ENCODE peak calls at places on chromosomes 2 and 18, in nine cellular contexts. U is transverse colon, O is stomach, I is upper lobe of left lung, C is K562, Z is H1, A is HepG2, G is SK-N-SH, Q is suprapubic skin. D is an unnamed sample. For H3K4me1, the result is how much of the 10 kb centered on the place peaks cover.

GRCh38 chr18:69528439-69528838 is 127.8 kb downstream of the DOK6 start:
- DNase-seq in G (no peak), A (no peak), O (no peak), I (no peak), C (no peak), Z (no peak), U (no peak), Q (no peak), D (no peak)

GRCh38 chr2:58866527-58866926 is 625.4 kb upstream of the FANCL start:
- DNase-seq in A (no peak), O (no peak), Z (no peak), C (no peak), Q (no peak), U (no peak), I (no peak), G (no peak), D (no peak)

GRCh38 chr2:37232131-37232933 is 874 bp downstream of the NDUFAF7 start:
- DNase-seq in C (peak), A (peak), O (no peak), I (no peak), Z (no peak), U (peak), Q (no peak), G (peak), D (peak)

GRCh38 chr18:49563130-49563540 is 1.3 kb downstream of the LIPG start:
- DNase-seq in Q (no peak), C (no peak), G (no peak), A (no peak), U (no peak), O (no peak), I (no peak), Z (no peak), D (no peak)

GRCh38 chr2:172101707-172102158 is 967 bp downstream of the DLX2 start:
- DNase-seq in I (no peak), O (no peak), C (no peak), U (no peak), Z (no peak), Q (no peak), A (no peak), G (peak), D (peak)

GRCh38 chr2:111662039-111662740 is 221.8 kb downstream of the ANAPC1 start:
- DNase-seq in Q (no peak), I (no peak), Z (peak), O (no peak), G (no peak), A (no peak), U (no peak), C (no peak), D (no peak)

GRCh38 chr18:12046046-12046750 is 47.4 kb upstream of the ANKRD62 start:
- DNase-seq in Z (no peak), G (no peak), U (no peak), Q (no peak), A (peak), C (no peak), I (peak), O (no peak), D (no peak)

GRCh38 chr18:45962461-45962860 is 4.7 kb downstream of the EPG5 start:
- DNase-seq in U (no peak), Z (no peak), G (no peak), Q (no peak), A (peak), C (peak), I (no peak), O (no peak), D (no peak)

GRCh38 chr2:74031203-74031602 is 46.5 kb downstream of the TET3 start:
- DNase-seq in U (no peak), Q (no peak), G (no peak), C (no peak), A (no peak), I (no peak), O (no peak), Z (no peak), D (no peak)

GRCh38 chr18:46642561-46642960 is 14.5 kb downstream of the LOXHD1 start:
- DNase-seq in O (no peak), I (peak), G (no peak), Z (no peak), Q (no peak), A (no peak), U (no peak), C (no peak), D (peak)

GRCh38 chr2:149658553-149658952 is 71.0 kb upstream of the MMADHC start:
- DNase-seq in U (no peak), C (no peak), O (no peak), Z (no peak), I (no peak), Q (no peak), G (no peak), A (no peak), D (no peak)

GRCh38 chr18:61580061-61580460 is 246.8 kb downstream of the CDH20 start:
- DNase-seq in G (no peak), A (no peak), C (no peak), I (no peak), Q (no peak), U (no peak), O (no peak), Z (no peak), D (no peak)

GRCh38 chr18:13635046-13635445 is 91.3 kb downstream of the FAM210A start:
- DNase-seq in A (no peak), I (no peak), Z (no peak), U (no peak), Q (peak), C (no peak), O (no peak), G (no peak), D (no peak)

GRCh38 chr2:237774811-237775553 is 23.6 kb upstream of the RBM44 start:
- DNase-seq in Q (no peak), O (peak), G (peak), A (peak), I (peak), U (peak), C (peak), Z (peak), D (no peak)

GRCh38 chr18:6877288-6877687 is 147.8 kb downstream of the ARHGAP28 start:
- DNase-seq in U (no peak), Q (no peak), G (no peak), Z (no peak), A (no peak), O (no peak), C (no peak), I (peak), D (no peak)

GRCh38 chr2:190486037-190486623 is 48.4 kb downstream of the NEMP2 start:
- DNase-seq in O (no peak), Q (no peak), U (no peak), A (no peak), G (no peak), Z (no peak), C (no peak), I (no peak), D (no peak)

GRCh38 chr2:216849987-216850386 is 9.9 kb downstream of the TNP1 start:
- DNase-seq in Z (no peak), A (no peak), Q (no peak), O (peak), U (peak), I (no peak), G (no peak), C (peak), D (peak)

GRCh38 chr2:162085090-162085891 is 11.3 kb upstream of the DPP4 start:
- DNase-seq in C (no peak), Q (no peak), A (peak), O (no peak), Z (no peak), U (no peak), G (no peak), I (no peak), D (no peak)

GRCh38 chr2:142012797-142013196 is 118.0 kb downstream of the LRP1B start:
- DNase-seq in A (no peak), G (no peak), Q (no peak), O (no peak), I (no peak), C (no peak), Z (no peak), U (no peak), D (no peak)

GRCh38 chr18:13629841-13630747 is 96.3 kb downstream of the FAM210A start:
- DNase-seq in O (no peak), C (peak), G (peak), U (peak), Q (peak), A (peak), I (no peak), Z (no peak), D (peak)

GRCh38 chr2:65033178-65033577 is 23.0 kb upstream of the CEP68 start:
- DNase-seq in O (no peak), Q (no peak), C (peak), I (no peak), G (peak), A (peak), Z (no peak), U (no peak), D (no peak)

GRCh38 chr2:9206991-9207640 is 504 bp downstream of the ASAP2 start:
- DNase-seq in U (peak), Z (peak), O (no peak), G (peak), I (peak), C (peak), A (no peak), Q (no peak), D (no peak)

GRCh38 chr2:205673312-205673711 is 9.0 kb upstream of the NRP2 start:
- DNase-seq in A (no peak), Z (no peak), G (no peak), Q (no peak), I (no peak), U (no peak), O (no peak), C (no peak), D (no peak)

GRCh38 chr2:9753276-9753600 is 90.0 kb upstream of the TAF1B start:
- DNase-seq in I (no peak), A (no peak), U (peak), Q (no peak), O (peak), Z (no peak), C (peak), G (no peak), D (no peak)

GRCh38 chr2:137975280-137976271 is 11.3 kb downstream of the HNMT start:
- DNase-seq in Q (no peak), O (no peak), G (no peak), U (no peak), Z (no peak), C (no peak), A (peak), I (no peak), D (no peak)

GRCh38 chr2:38991899-38992298 is 102.2 kb downstream of the ARHGEF33 start:
- DNase-seq in O (no peak), A (no peak), G (no peak), C (no peak), I (no peak), Z (no peak), U (no peak), Q (no peak), D (no peak)

GRCh38 chr2:234164499-234165409 is 114.3 kb downstream of the SPP2 start:
- DNase-seq in I (peak), G (no peak), C (no peak), Z (no peak), O (no peak), Q (no peak), U (no peak), A (no peak), D (no peak)

GRCh38 chr18:9612989-9613388 is 1.4 kb downstream of the PPP4R1 start:
- DNase-seq in O (no peak), I (no peak), Z (no peak), A (no peak), G (no peak), C (peak), Q (no peak), U (no peak), D (no peak)

GRCh38 chr2:100891911-100892642 is 72.1 kb downstream of the NPAS2 start:
- DNase-seq in A (peak), C (peak), I (no peak), O (no peak), Z (no peak), Q (no peak), G (no peak), U (no peak), D (no peak)

GRCh38 chr18:60411715-60412114 is 39.1 kb upstream of the MC4R start:
- DNase-seq in A (no peak), G (no peak), U (no peak), O (no peak), C (no peak), Q (no peak), Z (no peak), I (no peak), D (no peak)

DNA sequence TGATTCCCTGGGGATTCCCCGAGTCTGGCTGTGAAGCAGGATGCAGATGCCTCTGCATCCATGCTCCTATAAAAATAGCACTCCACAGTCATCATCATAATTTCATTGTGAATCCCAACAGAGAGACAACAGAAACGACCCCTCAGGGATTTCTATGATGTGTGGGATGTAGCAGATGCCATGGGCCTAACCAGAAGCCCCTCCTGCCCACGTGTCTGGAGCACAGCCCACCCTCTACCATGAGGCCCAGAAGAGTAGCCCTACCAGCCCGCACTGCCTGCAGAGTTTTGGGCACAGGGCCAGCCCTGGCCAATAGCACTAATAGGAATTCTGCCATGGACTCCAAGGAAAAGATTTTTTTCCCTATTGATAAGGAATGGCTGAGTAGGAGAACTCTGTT is 66.6 kb downstream of the GYPC start:
- DNase-seq in U (no peak), Q (peak), I (no peak), C (no peak), A (no peak), G (peak), O (no peak), Z (no peak), D (no peak)
- TF ChIP-seq EP300 in U (no peak), Q (no peak), I (no peak), C (no peak), A (no peak), G (no peak), O (no peak), Z (no peak), D (no peak)

GRCh38 chr2:160389875-160390274 is 103.7 kb downstream of the RBMS1 start:
- DNase-seq in O (no peak), Z (no peak), A (no peak), U (no peak), Q (no peak), G (no peak), C (no peak), I (no peak), D (no peak)
- H3K4me1 ChIP-seq in O (under half), Z (under half), A (under half), U (under half), Q (half or more), G (under half), C (under half), I (half or more), D (under half)

DNA sequence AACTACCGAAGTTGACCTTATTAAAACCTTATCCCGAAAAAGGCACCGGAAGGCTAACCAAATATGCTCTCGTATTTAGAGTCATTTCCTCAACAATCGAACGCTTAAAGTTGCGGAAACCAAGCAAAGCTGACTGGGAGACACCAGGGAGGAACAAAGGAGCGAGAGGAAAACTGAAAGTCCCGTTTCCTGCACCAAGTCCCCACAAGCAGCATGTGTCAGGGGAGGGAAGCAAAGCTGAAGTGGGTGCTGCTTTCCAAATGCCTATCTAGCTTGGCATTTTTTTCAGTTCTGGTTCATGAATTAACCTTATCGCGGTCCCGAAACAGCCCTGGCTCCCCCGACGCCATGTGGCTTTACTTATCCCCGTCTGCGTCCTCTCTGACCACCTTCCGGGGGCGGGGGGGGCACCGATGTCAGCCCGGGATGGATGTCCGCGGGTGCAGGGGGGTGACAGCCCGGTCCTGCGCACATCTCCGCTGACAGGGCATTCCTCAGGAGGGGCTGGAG is 44.1 kb downstream of the ZNF516 start:
- DNase-seq in Q (peak), A (no peak), G (peak), U (peak), I (peak), O (no peak), Z (peak), C (no peak), D (peak)
- TF ChIP-seq POLR2AphosphoS5 in Q (no peak), A (no peak), G (peak), U (no peak), I (no peak), O (peak), Z (no peak), C (no peak), D (peak)

GRCh38 chr2:135732561-135732960 is 9.1 kb upstream of the UBXN4 start:
- DNase-seq in C (no peak), Q (no peak), O (no peak), Z (no peak), G (no peak), A (no peak), I (no peak), U (no peak), D (no peak)

GRCh38 chr2:135733045-135733444 is 8.6 kb upstream of the UBXN4 start:
- DNase-seq in U (no peak), A (no peak), O (no peak), Z (no peak), Q (no peak), I (no peak), C (no peak), G (no peak), D (no peak)

GRCh38 chr2:135741043-135741394 is 636 bp upstream of the UBXN4 start:
- DNase-seq in A (no peak), Q (no peak), O (no peak), C (no peak), Z (no peak), U (no peak), G (no peak), I (no peak), D (no peak)

GRCh38 chr2:135741395-135742306 is at the start of gene UBXN4:
- DNase-seq in U (peak), C (peak), Q (peak), O (peak), A (peak), G (peak), Z (peak), I (peak), D (peak)

GRCh38 chr2:135736546-135736945 is 5.1 kb upstream of the UBXN4 start:
- DNase-seq in G (no peak), Z (no peak), O (no peak), A (no peak), U (no peak), C (no peak), Q (no peak), I (no peak), D (no peak)
- TF ChIP-seq EP300 in G (no peak), Z (no peak), O (no peak), A (no peak), U (no peak), C (no peak), Q (no peak), I (no peak), D (no peak)

GRCh38 chr18:79008356-79008940 is 28.8 kb downstream of the SALL3 start:
- DNase-seq in U (no peak), I (peak), O (peak), Q (no peak), Z (no peak), G (no peak), C (no peak), A (no peak), D (no peak)

GRCh38 chr18:79006106-79006795 is 26.6 kb downstream of the SALL3 start:
- DNase-seq in O (no peak), Z (no peak), I (peak), A (no peak), G (no peak), U (no peak), Q (no peak), C (no peak), D (no peak)

GRCh38 chr18:79007440-79007839 is 27.8 kb downstream of the SALL3 start:
- DNase-seq in C (peak), A (no peak), O (no peak), I (no peak), Q (no peak), Z (no peak), G (no peak), U (no peak), D (no peak)

GRCh38 chr18:79010802-79011201 is 31.2 kb downstream of the SALL3 start:
- DNase-seq in Z (no peak), G (no peak), U (no peak), O (no peak), Q (no peak), A (no peak), I (no peak), C (no peak), D (no peak)

GRCh38 chr18:79011300-79011870 is 31.8 kb downstream of the SALL3 start:
- DNase-seq in U (no peak), O (peak), G (no peak), C (no peak), Q (no peak), Z (no peak), I (no peak), A (no peak), D (no peak)
- H3K4me1 ChIP-seq in U (under half), O (under half), G (under half), C (under half), Q (under half), Z (under half), I (under half), A (under half), D (under half)

GRCh38 chr18:79679552-79680099 is at the start of gene CTDP1:
- DNase-seq in Q (peak), I (peak), A (peak), C (peak), Z (peak), U (peak), O (peak), G (peak), D (peak)

GRCh38 chr18:79677221-79677620 is 2.4 kb upstream of the CTDP1 start:
- DNase-seq in Z (no peak), I (no peak), G (no peak), O (no peak), A (no peak), Q (no peak), U (no peak), C (peak), D (no peak)

GRCh38 chr18:79677840-79678239 is 1.8 kb upstream of the CTDP1 start:
- DNase-seq in O (no peak), C (peak), Z (no peak), G (no peak), A (no peak), I (no peak), Q (no peak), U (no peak), D (no peak)

GRCh38 chr18:79680100-79680879 is 687 bp downstream of the CTDP1 start:
- DNase-seq in O (peak), A (peak), U (peak), I (no peak), Q (no peak), C (peak), Z (peak), G (peak), D (no peak)

GRCh38 chr18:79678665-79679551 is 695 bp upstream of the CTDP1 start:
- DNase-seq in G (peak), C (peak), O (peak), A (peak), U (peak), Q (peak), Z (peak), I (peak), D (peak)
- TF ChIP-seq POLR2AphosphoS5 in G (peak), C (peak), O (peak), A (peak), U (peak), Q (peak), Z (no peak), I (peak), D (peak)

GRCh38 chr2:163155279-163155883 is 316.8 kb upstream of the KCNH7 start:
- DNase-seq in A (peak), C (peak), G (peak), Q (no peak), O (no peak), I (no peak), U (no peak), Z (no peak), D (no peak)

GRCh38 chr2:163157411-163157810 is 318.8 kb upstream of the KCNH7 start:
- DNase-seq in O (no peak), G (no peak), C (no peak), Z (no peak), U (no peak), A (no peak), Q (no peak), I (no peak), D (no peak)

GRCh38 chr2:163155925-163156324 is 317.4 kb upstream of the KCNH7 start:
- DNase-seq in Q (no peak), G (no peak), I (no peak), Z (no peak), U (no peak), C (no peak), A (no peak), O (no peak), D (no peak)

GRCh38 chr2:163157891-163158511 is 319.4 kb upstream of the KCNH7 start:
- DNase-seq in C (no peak), Q (no peak), Z (no peak), G (no peak), A (no peak), U (no peak), O (no peak), I (no peak), D (no peak)
- TF ChIP-seq EP300 in C (no peak), Q (no peak), Z (no peak), G (no peak), A (no peak), U (no peak), O (no peak), I (no peak), D (no peak)